ENCODE peak calls at places on chromosomes 11 and 22, in six cellular contexts. M is stomach; Y is RWPE2; C is lower lobe of right lung; A is CD8-positive, alpha-beta memory T cell; K is right lobe of liver. V is an unnamed sample.

GRCh38 chr11:112321521-112322172 is 61.0 kb upstream of the PLET1 start:
- DNase-seq in C (peak; percentile 85), A (no peak), Y (peak; percentile 91), M (peak; percentile 81), K (peak; percentile 92), V (no peak)

GRCh38 chr11:129854229-129854805 is 38.7 kb downstream of the TMEM45B start:
- DNase-seq in C (no peak), M (no peak), A (no peak), K (no peak), Y (no peak), V (no peak)

GRCh38 chr22:21857501-21857914 is 9.9 kb downstream of the MAPK1 start:
- DNase-seq in M (no peak), K (no peak), C (no peak), Y (no peak), A (no peak), V (no peak)

GRCh38 chr22:42294034-42294985 is 23.9 kb upstream of the TCF20 start:
- DNase-seq in M (peak; percentile 38), Y (no peak), C (no peak), A (no peak), K (no peak), V (peak; percentile 97)

GRCh38 chr11:557328-558132 is 3.0 kb downstream of the LMNTD2 start:
- DNase-seq in A (peak; percentile 48), K (no peak), M (no peak), C (no peak), Y (no peak), V (no peak)

GRCh38 chr11:353315-353857 is 15.9 kb upstream of the B4GALNT4 start:
- DNase-seq in A (no peak), Y (no peak), M (peak; percentile 87), K (peak; percentile 96), C (peak; percentile 73), V (peak; percentile 65)

GRCh38 chr22:24133187-24133965 is 47.9 kb upstream of the SUSD2 start:
- DNase-seq in C (peak; percentile 67), Y (no peak), K (no peak), A (peak; percentile 74), M (no peak), V (peak; percentile 76)

GRCh38 chr11:34169664-34170063 is 64.2 kb downstream of the NAT10 start:
- DNase-seq in K (no peak), C (no peak), Y (no peak), M (no peak), A (no peak), V (no peak)

GRCh38 chr11:111976614-111977140 is 39.5 kb downstream of the DIXDC1 start:
- DNase-seq in C (peak; percentile 44), M (no peak), Y (no peak), K (no peak), A (no peak), V (no peak)

GRCh38 chr11:56764976-56765375 is 16.5 kb upstream of the OR9G4 start:
- DNase-seq in M (no peak), A (no peak), Y (no peak), C (no peak), K (no peak), V (no peak)

GRCh38 chr11:118609380-118610219 is 2.2 kb downstream of the PHLDB1 start:
- DNase-seq in C (no peak), K (no peak), Y (no peak), A (peak; percentile 67), M (peak; percentile 29), V (peak; percentile 75)

GRCh38 chr11:64518928-64519327 is 72.1 kb upstream of the SLC22A12 start:
- DNase-seq in Y (no peak), M (no peak), A (no peak), K (no peak), C (no peak), V (no peak)

GRCh38 chr11:65866524-65867283 is 5.9 kb downstream of the EFEMP2 start:
- DNase-seq in K (no peak), A (peak; percentile 41), C (peak; percentile 45), M (no peak), Y (no peak), V (no peak)
- H3K36me3 ChIP-seq in K (peaks cover 33% of the 10 kb centered on the region), A (peaks cover 37% of the 10 kb centered on the region), C (peaks cover 77% of the 10 kb centered on the region), M (peaks cover 85% of the 10 kb centered on the region), Y (peaks cover 64% of the 10 kb centered on the region), V (peaks cover 28% of the 10 kb centered on the region)

GRCh38 chr22:19482297-19482696 is 2.6 kb downstream of the CDC45 start:
- DNase-seq in C (no peak), M (peak; percentile 5), Y (no peak), A (no peak), K (no peak), V (no peak)
- H3K36me3 ChIP-seq in C (no peaks in the 10 kb centered on the region), M (no peaks in the 10 kb centered on the region), Y (peaks cover 63% of the 10 kb centered on the region), A (no peaks in the 10 kb centered on the region), K (no peaks in the 10 kb centered on the region), V (peaks cover 11% of the 10 kb centered on the region)

GRCh38 chr11:128468106-128468505 is 119.3 kb downstream of the ETS1 start:
- DNase-seq in Y (no peak), A (no peak), C (no peak), M (no peak), K (no peak), V (no peak)
- H3K36me3 ChIP-seq in Y (peaks cover 91% of the 10 kb centered on the region), A (peaks cover 66% of the 10 kb centered on the region), C (peaks cover 68% of the 10 kb centered on the region), M (peaks cover 26% of the 10 kb centered on the region), K (peaks cover 6% of the 10 kb centered on the region), V (peaks cover 3% of the 10 kb centered on the region)

GRCh38 chr22:32396746-32397145 is 15.3 kb downstream of the RTCB start:
- DNase-seq in K (no peak), M (no peak), Y (no peak), A (no peak), C (peak; percentile 76), V (no peak)

GRCh38 chr22:32389685-32390084 is 22.4 kb downstream of the RTCB start:
- DNase-seq in M (no peak), K (no peak), A (no peak), C (no peak), Y (no peak), V (peak; percentile 59)

GRCh38 chr22:32396255-32396654 is 15.8 kb downstream of the RTCB start:
- DNase-seq in C (no peak), K (no peak), Y (no peak), M (no peak), A (no peak), V (no peak)

GRCh38 chr22:32395107-32395506 is 16.9 kb downstream of the RTCB start:
- DNase-seq in M (no peak), K (no peak), C (no peak), Y (no peak), A (no peak), V (no peak)
- H3K36me3 ChIP-seq in M (peaks cover 100% of the 10 kb centered on the region), K (peaks cover 99% of the 10 kb centered on the region), C (peaks cover 100% of the 10 kb centered on the region), Y (peaks cover 100% of the 10 kb centered on the region), A (peaks cover 56% of the 10 kb centered on the region), V (peaks cover 43% of the 10 kb centered on the region)

DNA sequence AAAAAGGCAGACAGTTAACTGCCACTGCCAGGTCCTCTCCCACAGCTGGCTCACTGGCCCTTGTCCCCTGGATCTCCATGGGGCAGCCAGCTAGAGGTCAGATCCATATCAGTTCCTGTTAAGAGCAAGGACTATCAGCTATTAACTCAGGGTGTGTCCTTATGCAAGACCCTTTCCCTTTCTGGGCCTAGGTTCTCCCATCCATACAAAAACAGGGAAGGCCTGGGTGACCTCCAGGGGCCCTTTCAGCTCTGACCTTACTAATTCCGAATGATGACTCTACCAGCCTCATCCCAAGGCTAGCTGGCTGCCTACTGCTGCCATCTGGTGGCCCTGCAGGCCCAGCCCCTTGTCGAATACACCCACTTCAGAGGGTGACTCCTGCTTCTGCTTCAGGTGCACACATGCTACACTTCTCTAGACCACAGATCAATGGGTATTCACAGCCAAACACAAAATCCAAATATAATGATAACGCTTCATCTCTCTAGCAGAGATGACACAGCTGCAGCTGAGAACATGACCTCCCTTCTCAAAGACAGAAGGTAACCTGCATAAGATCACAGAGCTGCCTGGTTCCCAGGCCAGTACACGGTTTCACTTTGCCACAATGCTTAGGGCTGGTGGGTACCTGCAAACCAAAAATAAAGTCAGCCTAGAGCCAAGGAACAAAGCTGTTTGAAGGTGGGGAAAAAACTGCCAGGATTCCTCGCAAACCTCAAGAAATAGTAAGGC is 34.1 kb downstream of the SERGEF start:
- DNase-seq in K (peak; percentile 83), M (peak; percentile 43), A (no peak), Y (no peak), C (no peak), V (peak; percentile 59)
- H3K36me3 ChIP-seq in K (no peaks in the 10 kb centered on the region), M (peaks cover 36% of the 10 kb centered on the region), A (peaks cover 10% of the 10 kb centered on the region), Y (no peaks in the 10 kb centered on the region), C (peaks cover 2% of the 10 kb centered on the region), V (no peaks in the 10 kb centered on the region)

GRCh38 chr22:35342390-35342789 is 38.5 kb upstream of the HMOX1 start:
- DNase-seq in K (no peak), M (no peak), A (no peak), Y (no peak), C (no peak), V (no peak)
- H3K36me3 ChIP-seq in K (peaks cover 55% of the 10 kb centered on the region), M (peaks cover 100% of the 10 kb centered on the region), A (no peaks in the 10 kb centered on the region), Y (no peaks in the 10 kb centered on the region), C (peaks cover 83% of the 10 kb centered on the region), V (no peaks in the 10 kb centered on the region)

GRCh38 chr11:17366491-17366890 is 14.9 kb downstream of the NCR3LG1 start:
- DNase-seq in C (no peak), Y (no peak), A (no peak), M (no peak), K (no peak), V (no peak)

GRCh38 chr11:17371614-17372013 is 16.8 kb downstream of the KCNJ11 start:
- DNase-seq in M (no peak), Y (no peak), A (no peak), K (no peak), C (no peak), V (no peak)

GRCh38 chr11:17369685-17370243 is 18.2 kb downstream of the NCR3LG1 start:
- DNase-seq in K (no peak), M (no peak), Y (no peak), A (no peak), C (no peak), V (no peak)

GRCh38 chr11:17369094-17369493 is 17.5 kb downstream of the NCR3LG1 start:
- DNase-seq in C (no peak), M (no peak), A (no peak), Y (no peak), K (no peak), V (no peak)

DNA sequence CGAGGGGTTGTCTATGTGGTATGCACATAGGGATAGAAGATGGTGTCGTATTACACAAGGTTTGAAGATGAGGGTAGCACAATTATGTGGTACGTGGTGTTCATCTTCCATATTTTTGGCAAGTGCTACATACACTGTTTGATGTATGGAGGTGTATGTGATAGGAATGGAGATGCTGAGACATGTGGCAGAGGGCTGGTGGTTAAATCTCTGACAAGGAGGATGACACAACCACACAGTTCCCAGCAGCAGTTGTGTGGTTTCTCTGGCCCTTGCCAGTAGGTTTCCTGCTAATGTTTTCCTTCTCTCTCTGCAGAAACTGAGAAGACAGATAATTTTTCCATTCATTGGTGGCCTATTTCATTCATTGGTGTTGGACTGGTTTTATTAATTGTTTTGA is 17.0 kb downstream of the NCR3LG1 start:
- DNase-seq in C (no peak), A (no peak), Y (no peak), K (no peak), M (no peak), V (no peak)
- H3K36me3 ChIP-seq in C (peaks cover 7% of the 10 kb centered on the region), A (peaks cover 12% of the 10 kb centered on the region), Y (peaks cover 43% of the 10 kb centered on the region), K (no peaks in the 10 kb centered on the region), M (peaks cover 84% of the 10 kb centered on the region), V (no peaks in the 10 kb centered on the region)

V was measured in H7.